ENCODE peak calls at places on chromosomes 1 and 21, in nine cellular contexts. H, T, F, K, U, Z, D, Q and O are unnamed samples.

GRCh38 chr1:216824511-216824910 is 101.3 kb upstream of the ESRRG start:
- DNase-seq in D (no peak), H (no peak), U (no peak), F (no peak), K (no peak), Z (no peak), Q (no peak), T (no peak), O (no peak)

GRCh38 chr1:8351693-8352470 is 34.0 kb downstream of the SLC45A1 start:
- DNase-seq in H (no peak), K (no peak), F (no peak), D (peak), T (no peak), Z (no peak), U (no peak), Q (peak), O (peak)

GRCh38 chr1:182392045-182393028 is 747 bp upstream of the GLUL start:
- DNase-seq in F (no peak), Z (no peak), T (no peak), Q (peak), K (peak), U (peak), D (no peak), H (no peak), O (peak)

GRCh38 chr1:156439771-156440183 is 60.8 kb downstream of the MEF2D start:
- DNase-seq in D (peak), U (no peak), Z (no peak), T (no peak), Q (no peak), K (no peak), F (no peak), H (no peak), O (no peak)

GRCh38 chr1:245291351-245291750 is 136.6 kb downstream of the KIF26B start:
- DNase-seq in F (no peak), Q (no peak), D (no peak), T (no peak), K (no peak), H (no peak), U (no peak), Z (no peak), O (no peak)

GRCh38 chr1:223747838-223748335 is 35.5 kb downstream of the CAPN2 start:
- DNase-seq in Z (no peak), T (no peak), D (no peak), Q (no peak), F (no peak), U (peak), K (no peak), H (no peak), O (no peak)

GRCh38 chr21:38139380-38140168 is 117.2 kb upstream of the KCNJ15 start:
- DNase-seq in F (no peak), T (no peak), Z (no peak), D (no peak), Q (no peak), H (no peak), K (no peak), U (no peak), O (no peak)

GRCh38 chr1:165633624-165634023 is 2.6 kb downstream of the MGST3 start:
- DNase-seq in T (no peak), F (no peak), H (no peak), Z (no peak), Q (peak), D (no peak), U (no peak), K (no peak), O (no peak)

GRCh38 chr1:230166366-230167132 is 99.5 kb downstream of the GALNT2 start:
- DNase-seq in Z (no peak), Q (peak), K (no peak), T (no peak), D (no peak), H (no peak), F (no peak), U (no peak), O (no peak)